ENCODE peak calls at places on chromosomes 12 and 14, in five cellular contexts. One of them, this sample, is unnamed. For H3K27me3, the result is how much of the 10 kb centered on the place peaks cover.

GRCh38 chr12:97131220-97131981 is 224.3 kb downstream of the NEDD1 start:
- DNase-seq in HL-60: no peak
- DNase-seq in breast epithelium: no peak
- DNase-seq in upper lobe of right lung: no peak
- DNase-seq in brain microvascular endothelial cell: no peak
- DNase-seq in this sample: no peak

GRCh38 chr12:100163416-100164152 is 20.9 kb upstream of the BLTP3B start:
- DNase-seq in HL-60: peak
- DNase-seq in upper lobe of right lung: peak
- DNase-seq in breast epithelium: peak
- DNase-seq in brain microvascular endothelial cell: peak
- DNase-seq in this sample: no peak

GRCh38 chr12:42166501-42166900 is 21.8 kb upstream of the GXYLT1 start:
- DNase-seq in HL-60: no peak
- DNase-seq in breast epithelium: no peak
- DNase-seq in brain microvascular endothelial cell: no peak
- DNase-seq in upper lobe of right lung: no peak
- DNase-seq in this sample: no peak

GRCh38 chr12:87274594-87275245 is 754.5 kb downstream of the C12orf50 start:
- DNase-seq in upper lobe of right lung: no peak
- DNase-seq in breast epithelium: no peak
- DNase-seq in HL-60: no peak
- DNase-seq in brain microvascular endothelial cell: peak
- DNase-seq in this sample: no peak

GRCh38 chr12:4270670-4271432 is 2.7 kb upstream of the CCND2 start:
- DNase-seq in breast epithelium: no peak
- DNase-seq in upper lobe of right lung: peak
- DNase-seq in HL-60: peak
- DNase-seq in brain microvascular endothelial cell: no peak
- DNase-seq in this sample: no peak

GRCh38 chr14:99928963-99929362 is 135.8 kb downstream of the EML1 start:
- DNase-seq in upper lobe of right lung: no peak
- DNase-seq in HL-60: no peak
- DNase-seq in breast epithelium: no peak
- DNase-seq in brain microvascular endothelial cell: no peak
- DNase-seq in this sample: no peak

GRCh38 chr12:43105426-43105981 is 446.5 kb downstream of the ADAMTS20 start:
- DNase-seq in HL-60: no peak
- DNase-seq in upper lobe of right lung: no peak
- DNase-seq in brain microvascular endothelial cell: no peak
- DNase-seq in breast epithelium: no peak
- DNase-seq in this sample: no peak

GRCh38 chr14:99612737-99613330 is 8.8 kb upstream of the CCDC85C start:
- DNase-seq in breast epithelium: no peak
- DNase-seq in HL-60: no peak
- DNase-seq in upper lobe of right lung: no peak
- DNase-seq in brain microvascular endothelial cell: no peak
- DNase-seq in this sample: peak

GRCh38 chr14:50186088-50186487 is 45.3 kb downstream of the SOS2 start:
- DNase-seq in HL-60: no peak
- DNase-seq in upper lobe of right lung: no peak
- DNase-seq in brain microvascular endothelial cell: no peak
- DNase-seq in breast epithelium: no peak
- DNase-seq in this sample: no peak

GRCh38 chr12:84329933-84330332 is 582.7 kb downstream of the SLC6A15 start:
- DNase-seq in HL-60: no peak
- DNase-seq in brain microvascular endothelial cell: peak
- DNase-seq in upper lobe of right lung: no peak
- DNase-seq in breast epithelium: no peak
- DNase-seq in this sample: no peak

GRCh38 chr14:60648934-60649814 is at the start of gene SIX1:
- DNase-seq in breast epithelium: no peak
- DNase-seq in brain microvascular endothelial cell: peak
- DNase-seq in HL-60: no peak
- DNase-seq in upper lobe of right lung: peak
- DNase-seq in this sample: peak

GRCh38 chr12:80684077-80684495 is 23.3 kb upstream of the MYF6 start:
- DNase-seq in brain microvascular endothelial cell: no peak
- DNase-seq in breast epithelium: no peak
- DNase-seq in HL-60: no peak
- DNase-seq in upper lobe of right lung: no peak
- DNase-seq in this sample: no peak

GRCh38 chr14:59944909-59945308 is 25.0 kb downstream of the LRRC9 start:
- DNase-seq in HL-60: no peak
- DNase-seq in upper lobe of right lung: no peak
- DNase-seq in brain microvascular endothelial cell: no peak
- DNase-seq in breast epithelium: no peak
- DNase-seq in this sample: no peak

GRCh38 chr12:106564678-106565329 is 18.0 kb upstream of the RFX4 start:
- DNase-seq in breast epithelium: no peak
- DNase-seq in brain microvascular endothelial cell: no peak
- DNase-seq in upper lobe of right lung: no peak
- DNase-seq in HL-60: no peak
- DNase-seq in this sample: no peak

GRCh38 chr12:69779928-69780327 is 41.3 kb downstream of the RAB3IP start:
- DNase-seq in upper lobe of right lung: no peak
- DNase-seq in breast epithelium: no peak
- DNase-seq in HL-60: no peak
- DNase-seq in brain microvascular endothelial cell: peak
- DNase-seq in this sample: no peak

GRCh38 chr12:71164877-71165197 is 7.0 kb upstream of the TSPAN8 start:
- DNase-seq in breast epithelium: no peak
- DNase-seq in brain microvascular endothelial cell: no peak
- DNase-seq in upper lobe of right lung: no peak
- DNase-seq in HL-60: no peak
- DNase-seq in this sample: no peak

GRCh38 chr12:94873368-94874085 is 130.0 kb downstream of the NDUFA12 start:
- DNase-seq in HL-60: no peak
- DNase-seq in breast epithelium: no peak
- DNase-seq in upper lobe of right lung: peak
- DNase-seq in brain microvascular endothelial cell: no peak
- DNase-seq in this sample: no peak

GRCh38 chr14:99351166-99352007 is 79.4 kb upstream of the BCL11B start:
- DNase-seq in upper lobe of right lung: peak
- DNase-seq in HL-60: no peak
- DNase-seq in breast epithelium: no peak
- DNase-seq in brain microvascular endothelial cell: no peak
- DNase-seq in this sample: no peak

GRCh38 chr12:86154620-86155019 is 101.6 kb downstream of the MGAT4C start:
- DNase-seq in upper lobe of right lung: no peak
- DNase-seq in HL-60: no peak
- DNase-seq in brain microvascular endothelial cell: no peak
- DNase-seq in breast epithelium: no peak
- DNase-seq in this sample: no peak

GRCh38 chr14:68783408-68784297 is 9.2 kb downstream of the ZFP36L1 start:
- DNase-seq in brain microvascular endothelial cell: no peak
- DNase-seq in HL-60: no peak
- DNase-seq in upper lobe of right lung: no peak
- DNase-seq in breast epithelium: no peak
- DNase-seq in this sample: no peak

GRCh38 chr12:28498850-28499249 is 308.6 kb downstream of the CCDC91 start:
- DNase-seq in upper lobe of right lung: no peak
- DNase-seq in breast epithelium: no peak
- DNase-seq in HL-60: no peak
- DNase-seq in brain microvascular endothelial cell: no peak
- DNase-seq in this sample: no peak

GRCh38 chr12:67592228-67593011 is 56.1 kb upstream of the DYRK2 start:
- DNase-seq in breast epithelium: no peak
- DNase-seq in upper lobe of right lung: no peak
- DNase-seq in brain microvascular endothelial cell: peak
- DNase-seq in HL-60: no peak
- DNase-seq in this sample: no peak

GRCh38 chr14:74240794-74241610 is 1.8 kb downstream of the VSX2 start:
- DNase-seq in HL-60: no peak
- DNase-seq in brain microvascular endothelial cell: no peak
- DNase-seq in upper lobe of right lung: no peak
- DNase-seq in breast epithelium: no peak
- DNase-seq in this sample: peak

GRCh38 chr14:23862513-23862912 is 91.1 kb upstream of the DHRS4 start:
- DNase-seq in breast epithelium: no peak
- DNase-seq in upper lobe of right lung: no peak
- DNase-seq in HL-60: no peak
- DNase-seq in brain microvascular endothelial cell: no peak
- DNase-seq in this sample: no peak
- H3K27ac ChIP-seq in breast epithelium: no peak
- H3K27ac ChIP-seq in upper lobe of right lung: no peak
- H3K27ac ChIP-seq in HL-60: no peak
- H3K27ac ChIP-seq in brain microvascular endothelial cell: no peak
- H3K27ac ChIP-seq in this sample: no peak

DNA sequence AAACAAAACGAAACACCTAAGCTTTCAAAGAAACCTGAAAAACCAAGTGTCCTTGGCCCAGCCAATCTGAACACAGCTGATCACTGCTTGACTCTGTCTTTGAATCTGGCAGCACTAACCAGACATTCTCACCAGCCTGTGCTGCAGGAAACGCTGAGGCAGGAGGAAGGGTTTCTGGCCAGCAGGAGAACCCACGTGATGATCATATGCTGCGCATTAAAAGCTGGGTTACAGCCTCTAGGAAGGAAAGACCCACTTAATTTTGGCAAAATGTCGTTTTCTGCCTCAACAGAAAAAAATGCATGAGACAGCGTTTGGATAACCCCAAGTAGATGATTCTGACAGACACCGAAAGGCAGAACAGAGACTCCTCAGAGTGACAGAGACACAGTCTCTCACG is 9.8 kb downstream of the APPL2 start:
- DNase-seq in HL-60: peak
- DNase-seq in breast epithelium: no peak
- DNase-seq in upper lobe of right lung: peak
- DNase-seq in brain microvascular endothelial cell: peak
- DNase-seq in this sample: no peak
- H3K27me3 ChIP-seq in HL-60: under half
- H3K27me3 ChIP-seq in breast epithelium: under half
- H3K27me3 ChIP-seq in upper lobe of right lung: under half
- H3K27me3 ChIP-seq in brain microvascular endothelial cell: under half
- H3K27me3 ChIP-seq in this sample: under half

DNA sequence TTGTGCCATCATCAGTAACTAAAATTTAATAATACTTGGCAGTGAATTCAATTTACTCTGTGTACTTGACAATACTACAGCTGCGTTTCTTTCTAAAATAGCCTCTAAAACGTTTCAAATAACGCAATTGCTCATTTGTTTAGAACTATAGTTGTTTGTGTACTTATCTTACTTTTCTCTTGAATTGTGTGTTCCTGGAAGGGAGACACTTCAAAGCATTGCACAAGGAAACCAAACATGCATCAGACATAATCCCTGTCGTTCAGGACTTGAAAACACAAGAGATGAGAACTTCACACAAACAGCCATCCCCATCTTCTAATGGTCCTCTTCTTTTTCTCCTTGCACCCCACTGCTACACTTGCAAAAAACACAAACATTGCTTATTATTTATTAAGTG is 38.4 kb downstream of the PTGER2 start:
- DNase-seq in breast epithelium: no peak
- DNase-seq in upper lobe of right lung: no peak
- DNase-seq in HL-60: no peak
- DNase-seq in brain microvascular endothelial cell: no peak
- DNase-seq in this sample: no peak
- H3K27ac ChIP-seq in breast epithelium: no peak
- H3K27ac ChIP-seq in upper lobe of right lung: no peak
- H3K27ac ChIP-seq in HL-60: no peak
- H3K27ac ChIP-seq in brain microvascular endothelial cell: no peak
- H3K27ac ChIP-seq in this sample: no peak

GRCh38 chr12:132170094-132170636 is 25.9 kb downstream of the NOC4L start:
- DNase-seq in upper lobe of right lung: peak
- DNase-seq in HL-60: no peak
- DNase-seq in brain microvascular endothelial cell: no peak
- DNase-seq in breast epithelium: no peak
- DNase-seq in this sample: peak
- H3K27me3 ChIP-seq in upper lobe of right lung: half or more
- H3K27me3 ChIP-seq in HL-60: under half
- H3K27me3 ChIP-seq in brain microvascular endothelial cell: under half
- H3K27me3 ChIP-seq in breast epithelium: half or more
- H3K27me3 ChIP-seq in this sample: half or more

GRCh38 chr12:7108042-7108927 is 729 bp downstream of the C1RL start:
- DNase-seq in breast epithelium: peak
- DNase-seq in HL-60: peak
- DNase-seq in upper lobe of right lung: peak
- DNase-seq in brain microvascular endothelial cell: peak
- DNase-seq in this sample: peak
- H3K27ac ChIP-seq in breast epithelium: peak
- H3K27ac ChIP-seq in HL-60: peak
- H3K27ac ChIP-seq in upper lobe of right lung: peak
- H3K27ac ChIP-seq in brain microvascular endothelial cell: peak
- H3K27ac ChIP-seq in this sample: peak

GRCh38 chr12:5433840-5434646 is 2.1 kb downstream of the NTF3 start:
- DNase-seq in upper lobe of right lung: no peak
- DNase-seq in HL-60: no peak
- DNase-seq in breast epithelium: no peak
- DNase-seq in brain microvascular endothelial cell: no peak
- DNase-seq in this sample: no peak
- H3K27me3 ChIP-seq in upper lobe of right lung: half or more
- H3K27me3 ChIP-seq in HL-60: under half
- H3K27me3 ChIP-seq in breast epithelium: half or more
- H3K27me3 ChIP-seq in brain microvascular endothelial cell: half or more
- H3K27me3 ChIP-seq in this sample: half or more

This sample was measured in RWPE2.